ENCODE peak calls at places on chromosome 6, in four cellular contexts. P is fibroblast of mammary gland, Y is endodermal cell, R is cardiac muscle cell. F is an unnamed sample.

GRCh38 chr6:44001318-44001868 is 125.9 kb downstream of the MRPL14 start:
- DNase-seq in R (peak; percentile 34), Y (peak; percentile 94), P (no peak), F (peak; percentile 75)

GRCh38 chr6:141531040-141531439 is 601.7 kb upstream of the GJE1 start:
- DNase-seq in P (no peak), R (no peak), Y (no peak), F (no peak)

GRCh38 chr6:153944197-153944596 is 94.8 kb upstream of the OPRM1 start:
- DNase-seq in P (no peak), R (no peak), Y (no peak), F (no peak)

GRCh38 chr6:151388997-151389639 is 2.2 kb downstream of the ZBTB2 start:
- DNase-seq in Y (no peak), R (no peak), P (no peak), F (no peak)

GRCh38 chr6:107540465-107540857 is 50.5 kb downstream of the SOBP start:
- DNase-seq in Y (no peak), P (no peak), R (no peak), F (no peak)

GRCh38 chr6:3228046-3228671 is 706 bp upstream of the TUBB2B start:
- DNase-seq in R (no peak), Y (peak; percentile 94), P (no peak), F (peak; percentile 88)

GRCh38 chr6:71236926-71237425 is 51.6 kb upstream of the OGFRL1 start:
- DNase-seq in R (peak; percentile 38), Y (no peak), P (no peak), F (no peak)

GRCh38 chr6:167298166-167298565 is 7.1 kb downstream of the UNC93A start:
- DNase-seq in R (no peak), P (no peak), Y (no peak), F (no peak)

GRCh38 chr6:38024908-38025307 is 205.4 kb downstream of the ZFAND3 start:
- DNase-seq in R (no peak), Y (no peak), P (no peak), F (no peak)

GRCh38 chr6:96022225-96022624 is 6.5 kb downstream of the FUT9 start:
- DNase-seq in P (no peak), R (no peak), Y (no peak), F (no peak)

F was measured in ELF-1.